ENCODE peak calls at places on chromosomes 5 and 9, in four cellular contexts. G is CD8-positive, alpha-beta T cell; X is GM23338; M is fibroblast of lung. U is an unnamed sample.

GRCh38 chr9:12737871-12738270 is 36.9 kb upstream of the LURAP1L start:
- DNase-seq in G (no peak), X (no peak), M (no peak), U (no peak)

GRCh38 chr5:131634666-131634995 is 398 bp downstream of the RAPGEF6 start:
- DNase-seq in X (peak; percentile 89), G (peak; percentile 33), M (peak; percentile 51), U (no peak)

GRCh38 chr5:154474267-154474956 is 3.6 kb downstream of the HAND1 start:
- DNase-seq in M (no peak), X (peak; percentile 12), G (no peak), U (no peak)

GRCh38 chr5:61245936-61246335 is 83.7 kb upstream of the SMIM15 start:
- DNase-seq in M (no peak), G (no peak), X (no peak), U (peak; percentile 33)

GRCh38 chr5:157219491-157220271 is 39.0 kb downstream of the ITK start:
- DNase-seq in M (no peak), X (no peak), G (no peak), U (no peak)

GRCh38 chr9:95507456-95508241 is 9.1 kb downstream of the PTCH1 start:
- DNase-seq in M (peak; percentile 77), G (no peak), X (peak; percentile 66), U (peak; percentile 48)

GRCh38 chr5:112023766-112024165 is 266.8 kb upstream of the NREP start:
- DNase-seq in M (no peak), G (no peak), X (no peak), U (no peak)

GRCh38 chr5:128144491-128144890 is 60.9 kb downstream of the SLC12A2 start:
- DNase-seq in M (no peak), G (no peak), X (no peak), U (no peak)

GRCh38 chr5:134184155-134185135 is 7.7 kb upstream of the SKP1 start:
- DNase-seq in M (peak; percentile 63), X (peak; percentile 87), G (peak; percentile 62), U (peak; percentile 67)

GRCh38 chr5:173923236-173924104 is 35.3 kb downstream of the CPEB4 start:
- DNase-seq in M (no peak), G (no peak), X (peak; percentile 50), U (no peak)

GRCh38 chr5:76273491-76273890 is 129.6 kb upstream of the IQGAP2 start:
- DNase-seq in G (no peak), M (no peak), X (no peak), U (no peak)

GRCh38 chr5:159497221-159497620 is 166.9 kb upstream of the IL12B start:
- DNase-seq in X (no peak), G (no peak), M (no peak), U (no peak)

GRCh38 chr9:6658628-6659353 is 13.3 kb upstream of the GLDC start:
- DNase-seq in M (no peak), X (no peak), G (no peak), U (no peak)

GRCh38 chr5:42632501-42632900 is 124.1 kb upstream of the CCDC152 start:
- DNase-seq in G (no peak), X (no peak), M (no peak), U (no peak)

GRCh38 chr5:88689662-88690351 is 193.2 kb downstream of the MEF2C start:
- DNase-seq in M (no peak), G (no peak), X (no peak), U (peak; percentile 57)

GRCh38 chr5:147188200-147189108 is 46.4 kb upstream of the STK32A start:
- DNase-seq in G (no peak), M (peak; percentile 78), X (peak; percentile 87), U (no peak)

GRCh38 chr5:34996236-34996635 is 51.5 kb downstream of the AGXT2 start:
- DNase-seq in M (no peak), G (no peak), X (no peak), U (no peak)

GRCh38 chr5:170885779-170886178 is 24.0 kb downstream of the RANBP17 start:
- DNase-seq in M (no peak), X (no peak), G (no peak), U (no peak)

GRCh38 chr5:151051066-151051930 is 29.5 kb downstream of the TNIP1 start:
- DNase-seq in G (peak; percentile 50), X (peak; percentile 94), M (peak; percentile 83), U (peak; percentile 57)

GRCh38 chr5:134784241-134784920 is 25.8 kb downstream of the DDX46 start:
- DNase-seq in M (peak; percentile 9), X (no peak), G (no peak), U (no peak)

GRCh38 chr5:102762095-102762534 is 7.0 kb downstream of the PAM start:
- DNase-seq in M (peak; percentile 61), X (no peak), G (no peak), U (no peak)

GRCh38 chr9:34592895-34593601 is 3.5 kb upstream of the CNTFR start:
- DNase-seq in M (no peak), G (no peak), X (peak; percentile 74), U (no peak)

GRCh38 chr5:101346906-101347305 is 443.8 kb upstream of the ST8SIA4 start:
- DNase-seq in X (peak; percentile 32), G (no peak), M (no peak), U (no peak)

GRCh38 chr5:156155638-156156037 is 171.3 kb upstream of the SGCD start:
- DNase-seq in M (no peak), X (no peak), G (no peak), U (no peak)

GRCh38 chr5:118529361-118530154 is 458.8 kb downstream of the DTWD2 start:
- DNase-seq in M (no peak), X (no peak), G (no peak), U (no peak)

GRCh38 chr9:106892632-106893031 is 29.7 kb downstream of the ZNF462 start:
- DNase-seq in X (peak; percentile 94), G (no peak), M (peak; percentile 95), U (no peak)

GRCh38 chr5:35902032-35902681 is 36.3 kb downstream of the CAPSL start:
- DNase-seq in M (peak; percentile 27), X (no peak), G (no peak), U (no peak)

GRCh38 chr9:72952914-72953313 is at the start of gene ALDH1A1:
- DNase-seq in M (peak; percentile 18), X (peak; percentile 73), G (no peak), U (no peak)

GRCh38 chr5:143041-143440 is 48.3 kb upstream of the LRRC14B start:
- DNase-seq in M (no peak), G (no peak), X (no peak), U (no peak)

GRCh38 chr5:149271195-149271716 is 403 bp upstream of the AFAP1L1 start:
- DNase-seq in M (no peak), X (peak; percentile 68), G (no peak), U (no peak)

GRCh38 chr9:7368410-7369292 is 430.9 kb downstream of the DMAC1 start:
- DNase-seq in M (peak; percentile 96), G (no peak), X (no peak), U (no peak)

GRCh38 chr9:24436761-24437160 is 108.9 kb downstream of the IZUMO3 start:
- DNase-seq in M (no peak), G (no peak), X (peak; percentile 83), U (no peak)

GRCh38 chr5:93307557-93307956 is 273.5 kb downstream of the NR2F1-AS1 start:
- DNase-seq in M (peak; percentile 40), X (no peak), G (no peak), U (no peak)

GRCh38 chr5:109312695-109313094 is 97.1 kb downstream of the PJA2 start:
- DNase-seq in M (no peak), G (no peak), X (no peak), U (no peak)

GRCh38 chr5:176846335-176847140 is 36.2 kb downstream of the UNC5A start:
- DNase-seq in M (no peak), X (peak; percentile 21), G (no peak), U (no peak)

GRCh38 chr5:7686794-7687193 is 164.1 kb downstream of the CFAP90 start:
- DNase-seq in X (peak; percentile 54), M (no peak), G (no peak), U (no peak)
- TF ChIP-seq CTCF in X (peak; percentile 16), M (no peak), G (no peak), U (no peak)

GRCh38 chr9:129173296-129174101 is 4.6 kb downstream of the IER5L start:
- DNase-seq in M (no peak), G (no peak), X (no peak), U (no peak)

GRCh38 chr9:129175515-129175824 is 2.6 kb downstream of the IER5L start:
- DNase-seq in M (no peak), G (no peak), X (no peak), U (no peak)

GRCh38 chr9:129172816-129173215 is 5.2 kb downstream of the IER5L start:
- DNase-seq in X (no peak), G (no peak), M (no peak), U (no peak)

GRCh38 chr9:129174724-129175514 is 3.1 kb downstream of the IER5L start:
- DNase-seq in G (no peak), X (peak; percentile 72), M (peak; percentile 91), U (peak; percentile 73)

DNA sequence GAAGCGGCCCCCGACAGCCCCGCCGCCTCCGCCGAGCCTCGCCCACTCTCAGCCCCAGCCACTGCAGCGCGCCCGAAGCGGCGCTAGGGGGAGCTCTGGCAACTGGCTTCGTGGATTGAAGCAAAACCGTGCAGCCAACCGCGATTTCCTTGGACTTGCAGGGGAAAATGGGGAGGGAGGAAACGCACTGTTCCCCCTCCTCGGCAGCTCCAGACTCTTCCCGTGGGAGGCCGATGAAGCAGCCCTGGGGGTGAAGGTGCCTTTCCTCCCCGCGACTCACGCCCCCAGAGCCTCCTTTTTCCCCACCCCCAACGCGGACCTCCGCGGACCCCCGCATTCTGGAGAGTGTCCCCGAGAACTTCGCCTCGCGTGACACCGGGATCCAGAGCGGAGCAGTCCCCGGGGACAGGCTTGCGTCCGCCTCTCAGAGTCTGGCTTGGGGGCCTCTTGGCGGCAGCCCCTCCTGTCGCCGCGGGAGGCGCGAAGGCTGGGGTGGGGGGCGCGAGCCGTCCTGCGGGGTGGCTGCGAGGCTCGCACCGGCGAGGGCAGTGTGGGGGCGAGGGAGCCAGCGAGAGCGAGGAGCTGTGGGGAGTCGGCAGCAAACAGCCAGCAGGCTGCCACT is 3.8 kb downstream of the IER5L start:
- DNase-seq in G (peak; percentile 57), M (peak; percentile 95), X (peak; percentile 84), U (peak; percentile 91)
- H3K27ac ChIP-seq in G (no peak overlapping the region), M (peak overlapping the region; percentile 93), X (no peak overlapping the region), U (peak overlapping the region; percentile 97)

GRCh38 chr5:169265888-169266287 is 35.1 kb downstream of the SLIT3 start:
- DNase-seq in X (peak; percentile 55), M (peak; percentile 11), G (no peak), U (no peak)
- TF ChIP-seq CTCF in X (peak; percentile 51), M (no peak), G (no peak), U (no peak)

DNA sequence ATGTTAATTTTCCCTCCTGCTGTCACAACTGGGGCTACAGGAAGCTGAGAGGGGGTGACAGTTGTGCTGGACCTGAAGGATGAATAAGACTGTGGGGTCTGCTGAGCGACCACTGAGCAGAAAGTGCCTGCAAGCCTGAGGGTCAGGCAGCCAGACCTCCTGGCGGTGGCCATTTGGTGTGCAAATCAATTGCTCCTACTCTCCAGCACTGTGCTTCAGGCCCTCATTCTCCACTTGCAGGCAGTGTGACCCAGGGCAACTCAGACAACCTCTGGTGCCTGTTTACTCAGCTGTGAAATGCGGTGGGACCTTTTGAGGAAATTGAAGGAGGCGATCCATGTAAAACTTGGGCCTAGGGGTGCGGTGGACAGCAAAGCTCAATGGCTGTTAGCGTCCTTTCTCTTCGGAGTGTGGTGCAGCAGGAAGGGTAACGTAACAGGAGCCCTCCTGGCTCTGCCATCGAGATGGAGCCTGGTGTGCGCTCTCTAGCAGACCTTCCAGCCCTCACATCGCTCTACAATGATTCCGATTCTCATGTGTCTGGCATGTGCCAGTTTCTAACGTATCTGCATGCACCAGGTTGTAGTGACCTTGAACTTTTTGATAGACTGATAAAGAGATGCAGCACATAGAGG is 159.5 kb upstream of the RAPGEF1 start:
- DNase-seq in G (no peak), X (peak; percentile 46), M (no peak), U (no peak)
- H3K27ac ChIP-seq in G (no peak overlapping the region), X (no peak overlapping the region), M (no peak overlapping the region), U (no peak overlapping the region)

U was measured in dorsolateral prefrontal cortex.